ENCODE peak calls at places on chromosomes 5 and 9, in six cellular contexts. M, Y, L, C, U and I are unnamed samples.

GRCh38 chr9:10045598-10045997 is 567.2 kb downstream of the PTPRD start:
- DNase-seq in C (no peak), L (no peak), U (no peak), Y (peak), M (no peak), I (no peak)

GRCh38 chr5:145848854-145849253 is 13.7 kb upstream of the PRELID2 start:
- DNase-seq in C (no peak), L (no peak), U (no peak), M (no peak), Y (no peak), I (peak)

GRCh38 chr5:112418412-112419049 is 546 bp downstream of the EPB41L4A start:
- DNase-seq in U (peak), Y (no peak), M (peak), C (peak), L (no peak), I (no peak)

GRCh38 chr9:77763566-77763965 is 115.4 kb upstream of the GNA14 start:
- DNase-seq in Y (no peak), C (no peak), U (no peak), L (no peak), M (no peak), I (no peak)

GRCh38 chr5:74877624-74878304 is 11.6 kb upstream of the FAM169A start:
- DNase-seq in M (no peak), Y (no peak), C (no peak), L (no peak), U (no peak), I (no peak)

GRCh38 chr5:132456553-132457361 is 33.8 kb downstream of the IRF1 start:
- DNase-seq in U (no peak), L (peak), Y (no peak), M (peak), C (no peak), I (no peak)

GRCh38 chr9:17843236-17843635 is 264.4 kb downstream of the SH3GL2 start:
- DNase-seq in C (no peak), M (no peak), L (no peak), U (no peak), Y (no peak), I (no peak)

GRCh38 chr9:4016789-4017188 is 283.1 kb downstream of the GLIS3 start:
- DNase-seq in U (no peak), M (no peak), L (no peak), Y (no peak), C (no peak), I (no peak)

GRCh38 chr5:170067152-170067551 is 38.5 kb upstream of the FOXI1 start:
- DNase-seq in L (no peak), U (no peak), Y (peak), M (no peak), C (no peak), I (no peak)

GRCh38 chr9:70945301-70945700 is 176.1 kb downstream of the TRPM3 start:
- DNase-seq in Y (no peak), U (no peak), C (no peak), L (no peak), M (no peak), I (no peak)

GRCh38 chr5:144427871-144428270 is 257.2 kb downstream of the KCTD16 start:
- DNase-seq in U (no peak), L (no peak), Y (no peak), C (no peak), M (no peak), I (no peak)

GRCh38 chr5:6495433-6496206 is 47.0 kb downstream of the UBE2QL1 start:
- DNase-seq in C (no peak), L (no peak), M (no peak), Y (no peak), U (no peak), I (no peak)

GRCh38 chr5:96854067-96854466 is 22.2 kb upstream of the ERAP2 start:
- DNase-seq in U (no peak), C (no peak), L (no peak), M (no peak), Y (no peak), I (no peak)

GRCh38 chr9:123176949-123177348 is 91.4 kb downstream of the STRBP start:
- DNase-seq in U (no peak), L (no peak), Y (no peak), C (no peak), M (no peak), I (no peak)

GRCh38 chr5:127938746-127939145 is 144.8 kb upstream of the SLC12A2 start:
- DNase-seq in M (no peak), L (no peak), Y (peak), U (no peak), C (no peak), I (no peak)

GRCh38 chr5:98497391-98497790 is 276.1 kb upstream of the RGMB start:
- DNase-seq in M (no peak), C (no peak), U (no peak), L (no peak), Y (no peak), I (no peak)

GRCh38 chr9:108477538-108478006 is 378.2 kb downstream of the ACTL7B start:
- DNase-seq in C (no peak), L (no peak), U (no peak), Y (no peak), M (no peak), I (peak)

GRCh38 chr5:150112211-150113046 is 26.1 kb upstream of the CSF1R start:
- DNase-seq in Y (no peak), U (no peak), M (peak), L (no peak), C (peak), I (no peak)

GRCh38 chr5:71939452-71939932 is 167.8 kb upstream of the MAP1B start:
- DNase-seq in U (no peak), C (no peak), L (no peak), M (no peak), Y (no peak), I (no peak)

GRCh38 chr5:68180286-68181038 is 35.1 kb upstream of the PIK3R1 start:
- DNase-seq in C (no peak), U (no peak), Y (no peak), M (no peak), L (no peak), I (no peak)

GRCh38 chr5:83567741-83568530 is 96.4 kb downstream of the VCAN start:
- DNase-seq in Y (no peak), C (no peak), U (no peak), L (no peak), M (no peak), I (no peak)

GRCh38 chr9:107809859-107810492 is 320.4 kb upstream of the KLF4 start:
- DNase-seq in C (no peak), L (no peak), M (no peak), Y (no peak), U (no peak), I (peak)

GRCh38 chr5:58077387-58077786 is 382.5 kb downstream of the PLK2 start:
- DNase-seq in Y (no peak), C (no peak), M (peak), U (no peak), L (no peak), I (no peak)

GRCh38 chr5:74576941-74577456 is 63.5 kb downstream of the ENC1 start:
- DNase-seq in M (no peak), Y (no peak), U (no peak), C (peak), L (peak), I (no peak)

GRCh38 chr5:18772475-18772874 is 1138.2 kb downstream of the TAF11L14 start:
- DNase-seq in M (no peak), L (peak), Y (no peak), U (no peak), C (no peak), I (peak)

GRCh38 chr9:124768778-124769350 is 2.2 kb downstream of the NR6A1 start:
- DNase-seq in U (no peak), M (no peak), Y (no peak), L (no peak), C (no peak), I (no peak)

GRCh38 chr9:15308511-15308910 is 1.5 kb upstream of the TTC39B start:
- DNase-seq in C (no peak), Y (no peak), M (no peak), U (no peak), L (no peak), I (peak)

GRCh38 chr5:58759745-58760144 is 176.9 kb downstream of the RAB3C start:
- DNase-seq in M (no peak), Y (no peak), C (peak), U (no peak), L (no peak), I (no peak)

GRCh38 chr9:107755267-107755666 is 265.7 kb upstream of the KLF4 start:
- DNase-seq in L (no peak), C (no peak), M (no peak), U (no peak), Y (no peak), I (peak)

GRCh38 chr5:150159741-150160179 is 4.1 kb upstream of the PDGFRB start:
- DNase-seq in Y (no peak), M (peak), L (no peak), U (no peak), C (peak), I (no peak)

GRCh38 chr5:74067748-74068541 is 441.9 kb downstream of the ARHGEF28 start:
- DNase-seq in U (no peak), C (no peak), L (no peak), M (no peak), Y (no peak), I (no peak)

GRCh38 chr9:110531776-110532175 is 47.8 kb downstream of the SVEP1 start:
- DNase-seq in M (no peak), C (no peak), U (no peak), L (no peak), Y (peak), I (no peak)

GRCh38 chr9:16213781-16214515 is 656.5 kb downstream of the BNC2 start:
- DNase-seq in L (no peak), C (no peak), U (no peak), M (peak), Y (no peak), I (no peak)